ENCODE peak calls at places on chromosome 3, in six cellular contexts. One of them, this sample, is unnamed.
A peak's percentile ranks its signal among the peaks of the same experiment; 100 is the strongest.

GRCh38 chr3:148957586-148957985 is 33.8 kb upstream of the GYG1 start:
- DNase-seq in T1000: no peak
- DNase-seq in OCI-M1: peak; percentile 52
- DNase-seq in stimulated activated naive CD8-positive, alpha-beta T cell treated with anti-CD3 and anti-CD28 coated beads, Interleukin-15, Interleukin-2, amounts not matched to agents 100 U/mL and 50 U/mL, for 24 hours: peak; percentile 10
- DNase-seq in stomach: no peak
- DNase-seq in endothelial cell of umbilical vein: no peak
- DNase-seq in this sample: no peak

GRCh38 chr3:104941785-104942184 is 424.9 kb upstream of the ALCAM start:
- DNase-seq in stomach: no peak
- DNase-seq in OCI-M1: no peak
- DNase-seq in T1000: no peak
- DNase-seq in endothelial cell of umbilical vein: no peak
- DNase-seq in stimulated activated naive CD8-positive, alpha-beta T cell treated with anti-CD3 and anti-CD28 coated beads, Interleukin-15, Interleukin-2, amounts not matched to agents 100 U/mL and 50 U/mL, for 24 hours: no peak
- DNase-seq in this sample: no peak

GRCh38 chr3:116777181-116777840 is 67.7 kb downstream of the TUSC7 start:
- DNase-seq in stomach: no peak
- DNase-seq in T1000: no peak
- DNase-seq in endothelial cell of umbilical vein: no peak
- DNase-seq in stimulated activated naive CD8-positive, alpha-beta T cell treated with anti-CD3 and anti-CD28 coated beads, Interleukin-15, Interleukin-2, amounts not matched to agents 100 U/mL and 50 U/mL, for 24 hours: no peak
- DNase-seq in OCI-M1: no peak
- DNase-seq in this sample: no peak

GRCh38 chr3:10286596-10287295 is 6.0 kb downstream of the GHRL start:
- DNase-seq in OCI-M1: peak; percentile 89
- DNase-seq in T1000: no peak
- DNase-seq in stomach: no peak
- DNase-seq in stimulated activated naive CD8-positive, alpha-beta T cell treated with anti-CD3 and anti-CD28 coated beads, Interleukin-15, Interleukin-2, amounts not matched to agents 100 U/mL and 50 U/mL, for 24 hours: no peak
- DNase-seq in endothelial cell of umbilical vein: peak; percentile 77
- DNase-seq in this sample: peak; percentile 28

GRCh38 chr3:179666436-179667035 is 13.7 kb downstream of the USP13 start:
- DNase-seq in stomach: peak; percentile 38
- DNase-seq in endothelial cell of umbilical vein: peak; percentile 27
- DNase-seq in OCI-M1: no peak
- DNase-seq in stimulated activated naive CD8-positive, alpha-beta T cell treated with anti-CD3 and anti-CD28 coated beads, Interleukin-15, Interleukin-2, amounts not matched to agents 100 U/mL and 50 U/mL, for 24 hours: no peak
- DNase-seq in T1000: no peak
- DNase-seq in this sample: no peak

GRCh38 chr3:185820973-185821758 is 3.7 kb downstream of the IGF2BP2 start:
- DNase-seq in stimulated activated naive CD8-positive, alpha-beta T cell treated with anti-CD3 and anti-CD28 coated beads, Interleukin-15, Interleukin-2, amounts not matched to agents 100 U/mL and 50 U/mL, for 24 hours: no peak
- DNase-seq in OCI-M1: peak; percentile 55
- DNase-seq in endothelial cell of umbilical vein: peak; percentile 82
- DNase-seq in stomach: no peak
- DNase-seq in T1000: no peak
- DNase-seq in this sample: peak; percentile 82

GRCh38 chr3:52707585-52707984 is 1.7 kb downstream of the SPCS1 start:
- DNase-seq in T1000: no peak
- DNase-seq in stimulated activated naive CD8-positive, alpha-beta T cell treated with anti-CD3 and anti-CD28 coated beads, Interleukin-15, Interleukin-2, amounts not matched to agents 100 U/mL and 50 U/mL, for 24 hours: no peak
- DNase-seq in endothelial cell of umbilical vein: no peak
- DNase-seq in OCI-M1: no peak
- DNase-seq in stomach: no peak
- DNase-seq in this sample: no peak

GRCh38 chr3:38131621-38132369 is 5.1 kb downstream of the ACAA1 start:
- DNase-seq in stimulated activated naive CD8-positive, alpha-beta T cell treated with anti-CD3 and anti-CD28 coated beads, Interleukin-15, Interleukin-2, amounts not matched to agents 100 U/mL and 50 U/mL, for 24 hours: peak; percentile 49
- DNase-seq in T1000: no peak
- DNase-seq in stomach: peak; percentile 25
- DNase-seq in OCI-M1: peak; percentile 76
- DNase-seq in endothelial cell of umbilical vein: peak; percentile 51
- DNase-seq in this sample: no peak

GRCh38 chr3:46926039-46926438 is 48.5 kb downstream of the PTH1R start:
- DNase-seq in OCI-M1: no peak
- DNase-seq in stimulated activated naive CD8-positive, alpha-beta T cell treated with anti-CD3 and anti-CD28 coated beads, Interleukin-15, Interleukin-2, amounts not matched to agents 100 U/mL and 50 U/mL, for 24 hours: no peak
- DNase-seq in T1000: no peak
- DNase-seq in endothelial cell of umbilical vein: peak; percentile 52
- DNase-seq in stomach: no peak
- DNase-seq in this sample: no peak

GRCh38 chr3:146469206-146470017 is at the start of gene PLSCR2:
- DNase-seq in T1000: no peak
- DNase-seq in endothelial cell of umbilical vein: peak; percentile 26
- DNase-seq in stimulated activated naive CD8-positive, alpha-beta T cell treated with anti-CD3 and anti-CD28 coated beads, Interleukin-15, Interleukin-2, amounts not matched to agents 100 U/mL and 50 U/mL, for 24 hours: peak; percentile 74
- DNase-seq in OCI-M1: no peak
- DNase-seq in stomach: peak; percentile 84
- DNase-seq in this sample: no peak

GRCh38 chr3:55591893-55592292 is 104.8 kb upstream of the WNT5A start:
- DNase-seq in endothelial cell of umbilical vein: no peak
- DNase-seq in T1000: no peak
- DNase-seq in stimulated activated naive CD8-positive, alpha-beta T cell treated with anti-CD3 and anti-CD28 coated beads, Interleukin-15, Interleukin-2, amounts not matched to agents 100 U/mL and 50 U/mL, for 24 hours: no peak
- DNase-seq in OCI-M1: no peak
- DNase-seq in stomach: no peak
- DNase-seq in this sample: no peak

GRCh38 chr3:123635220-123635619 is 50.4 kb upstream of the HACD2 start:
- DNase-seq in endothelial cell of umbilical vein: no peak
- DNase-seq in T1000: peak; percentile 36
- DNase-seq in OCI-M1: no peak
- DNase-seq in stomach: no peak
- DNase-seq in stimulated activated naive CD8-positive, alpha-beta T cell treated with anti-CD3 and anti-CD28 coated beads, Interleukin-15, Interleukin-2, amounts not matched to agents 100 U/mL and 50 U/mL, for 24 hours: no peak
- DNase-seq in this sample: no peak

GRCh38 chr3:133955892-133956291 is 60.2 kb upstream of the RAB6B start:
- DNase-seq in stomach: no peak
- DNase-seq in stimulated activated naive CD8-positive, alpha-beta T cell treated with anti-CD3 and anti-CD28 coated beads, Interleukin-15, Interleukin-2, amounts not matched to agents 100 U/mL and 50 U/mL, for 24 hours: no peak
- DNase-seq in T1000: no peak
- DNase-seq in OCI-M1: no peak
- DNase-seq in endothelial cell of umbilical vein: no peak
- DNase-seq in this sample: peak; percentile 93

GRCh38 chr3:167941234-167941995 is 154.3 kb downstream of the GOLIM4 start:
- DNase-seq in stomach: no peak
- DNase-seq in T1000: peak; percentile 10
- DNase-seq in stimulated activated naive CD8-positive, alpha-beta T cell treated with anti-CD3 and anti-CD28 coated beads, Interleukin-15, Interleukin-2, amounts not matched to agents 100 U/mL and 50 U/mL, for 24 hours: no peak
- DNase-seq in endothelial cell of umbilical vein: peak; percentile 36
- DNase-seq in OCI-M1: peak; percentile 94
- DNase-seq in this sample: peak; percentile 96

GRCh38 chr3:137061186-137061585 is 103.4 kb downstream of the IL20RB start:
- DNase-seq in stomach: no peak
- DNase-seq in stimulated activated naive CD8-positive, alpha-beta T cell treated with anti-CD3 and anti-CD28 coated beads, Interleukin-15, Interleukin-2, amounts not matched to agents 100 U/mL and 50 U/mL, for 24 hours: no peak
- DNase-seq in OCI-M1: no peak
- DNase-seq in endothelial cell of umbilical vein: peak; percentile 46
- DNase-seq in T1000: no peak
- DNase-seq in this sample: no peak

GRCh38 chr3:42735609-42736008 is 33.0 kb upstream of the HHATL start:
- DNase-seq in endothelial cell of umbilical vein: no peak
- DNase-seq in T1000: no peak
- DNase-seq in stomach: no peak
- DNase-seq in stimulated activated naive CD8-positive, alpha-beta T cell treated with anti-CD3 and anti-CD28 coated beads, Interleukin-15, Interleukin-2, amounts not matched to agents 100 U/mL and 50 U/mL, for 24 hours: no peak
- DNase-seq in OCI-M1: no peak
- DNase-seq in this sample: no peak

GRCh38 chr3:53834429-53835095 is 11.7 kb downstream of the CHDH start:
- DNase-seq in OCI-M1: no peak
- DNase-seq in endothelial cell of umbilical vein: no peak
- DNase-seq in T1000: no peak
- DNase-seq in stimulated activated naive CD8-positive, alpha-beta T cell treated with anti-CD3 and anti-CD28 coated beads, Interleukin-15, Interleukin-2, amounts not matched to agents 100 U/mL and 50 U/mL, for 24 hours: no peak
- DNase-seq in stomach: no peak
- DNase-seq in this sample: no peak

GRCh38 chr3:65343031-65343430 is 655.2 kb upstream of the ADAMTS9 start:
- DNase-seq in OCI-M1: no peak
- DNase-seq in stimulated activated naive CD8-positive, alpha-beta T cell treated with anti-CD3 and anti-CD28 coated beads, Interleukin-15, Interleukin-2, amounts not matched to agents 100 U/mL and 50 U/mL, for 24 hours: no peak
- DNase-seq in endothelial cell of umbilical vein: no peak
- DNase-seq in stomach: no peak
- DNase-seq in T1000: no peak
- DNase-seq in this sample: no peak

GRCh38 chr3:186849392-186849975 is 7.0 kb downstream of the ADIPOQ start:
- DNase-seq in T1000: no peak
- DNase-seq in OCI-M1: peak; percentile 68
- DNase-seq in endothelial cell of umbilical vein: peak; percentile 74
- DNase-seq in stimulated activated naive CD8-positive, alpha-beta T cell treated with anti-CD3 and anti-CD28 coated beads, Interleukin-15, Interleukin-2, amounts not matched to agents 100 U/mL and 50 U/mL, for 24 hours: no peak
- DNase-seq in stomach: no peak
- DNase-seq in this sample: peak; percentile 40

GRCh38 chr3:187318819-187319616 is 27.5 kb upstream of the MASP1 start:
- DNase-seq in T1000: peak; percentile 23
- DNase-seq in stomach: peak; percentile 39
- DNase-seq in stimulated activated naive CD8-positive, alpha-beta T cell treated with anti-CD3 and anti-CD28 coated beads, Interleukin-15, Interleukin-2, amounts not matched to agents 100 U/mL and 50 U/mL, for 24 hours: peak; percentile 23
- DNase-seq in OCI-M1: peak; percentile 66
- DNase-seq in endothelial cell of umbilical vein: peak; percentile 60
- DNase-seq in this sample: peak; percentile 66

GRCh38 chr3:180420016-180420415 is 181.9 kb upstream of the TTC14 start:
- DNase-seq in stomach: no peak
- DNase-seq in endothelial cell of umbilical vein: no peak
- DNase-seq in T1000: no peak
- DNase-seq in stimulated activated naive CD8-positive, alpha-beta T cell treated with anti-CD3 and anti-CD28 coated beads, Interleukin-15, Interleukin-2, amounts not matched to agents 100 U/mL and 50 U/mL, for 24 hours: no peak
- DNase-seq in OCI-M1: no peak
- DNase-seq in this sample: no peak

GRCh38 chr3:73432021-73432722 is 192.6 kb downstream of the PDZRN3 start:
- DNase-seq in OCI-M1: peak; percentile 55
- DNase-seq in endothelial cell of umbilical vein: peak; percentile 42
- DNase-seq in stomach: no peak
- DNase-seq in stimulated activated naive CD8-positive, alpha-beta T cell treated with anti-CD3 and anti-CD28 coated beads, Interleukin-15, Interleukin-2, amounts not matched to agents 100 U/mL and 50 U/mL, for 24 hours: no peak
- DNase-seq in T1000: no peak
- DNase-seq in this sample: no peak

GRCh38 chr3:120355486-120355885 is 6.3 kb upstream of the LRRC58 start:
- DNase-seq in stomach: no peak
- DNase-seq in T1000: no peak
- DNase-seq in stimulated activated naive CD8-positive, alpha-beta T cell treated with anti-CD3 and anti-CD28 coated beads, Interleukin-15, Interleukin-2, amounts not matched to agents 100 U/mL and 50 U/mL, for 24 hours: no peak
- DNase-seq in OCI-M1: no peak
- DNase-seq in endothelial cell of umbilical vein: no peak
- DNase-seq in this sample: no peak

GRCh38 chr3:161266731-161267150 is 45.6 kb downstream of the NMD3 start:
- DNase-seq in stimulated activated naive CD8-positive, alpha-beta T cell treated with anti-CD3 and anti-CD28 coated beads, Interleukin-15, Interleukin-2, amounts not matched to agents 100 U/mL and 50 U/mL, for 24 hours: no peak
- DNase-seq in T1000: peak; percentile 8
- DNase-seq in stomach: no peak
- DNase-seq in OCI-M1: no peak
- DNase-seq in endothelial cell of umbilical vein: peak; percentile 87
- DNase-seq in this sample: peak; percentile 30

GRCh38 chr3:71690222-71690821 is 34.9 kb downstream of the EIF4E3 start:
- DNase-seq in endothelial cell of umbilical vein: no peak
- DNase-seq in stimulated activated naive CD8-positive, alpha-beta T cell treated with anti-CD3 and anti-CD28 coated beads, Interleukin-15, Interleukin-2, amounts not matched to agents 100 U/mL and 50 U/mL, for 24 hours: no peak
- DNase-seq in stomach: no peak
- DNase-seq in OCI-M1: no peak
- DNase-seq in T1000: no peak
- DNase-seq in this sample: no peak

GRCh38 chr3:172522871-172523818 is at the start of gene TNFSF10:
- DNase-seq in OCI-M1: peak; percentile 91
- DNase-seq in T1000: no peak
- DNase-seq in stimulated activated naive CD8-positive, alpha-beta T cell treated with anti-CD3 and anti-CD28 coated beads, Interleukin-15, Interleukin-2, amounts not matched to agents 100 U/mL and 50 U/mL, for 24 hours: peak; percentile 70
- DNase-seq in stomach: peak; percentile 77
- DNase-seq in endothelial cell of umbilical vein: peak; percentile 91
- DNase-seq in this sample: no peak

GRCh38 chr3:63724987-63725386 is 72.5 kb downstream of the SNTN start:
- DNase-seq in T1000: peak; percentile 37
- DNase-seq in OCI-M1: no peak
- DNase-seq in endothelial cell of umbilical vein: no peak
- DNase-seq in stomach: no peak
- DNase-seq in stimulated activated naive CD8-positive, alpha-beta T cell treated with anti-CD3 and anti-CD28 coated beads, Interleukin-15, Interleukin-2, amounts not matched to agents 100 U/mL and 50 U/mL, for 24 hours: no peak
- DNase-seq in this sample: no peak

GRCh38 chr3:129421988-129422745 is 6.3 kb downstream of the EFCAB12 start:
- DNase-seq in T1000: no peak
- DNase-seq in stimulated activated naive CD8-positive, alpha-beta T cell treated with anti-CD3 and anti-CD28 coated beads, Interleukin-15, Interleukin-2, amounts not matched to agents 100 U/mL and 50 U/mL, for 24 hours: no peak
- DNase-seq in OCI-M1: no peak
- DNase-seq in endothelial cell of umbilical vein: peak; percentile 19
- DNase-seq in stomach: no peak
- DNase-seq in this sample: no peak

GRCh38 chr3:53646723-53647122 is 152.3 kb downstream of the CACNA1D start:
- DNase-seq in T1000: no peak
- DNase-seq in stimulated activated naive CD8-positive, alpha-beta T cell treated with anti-CD3 and anti-CD28 coated beads, Interleukin-15, Interleukin-2, amounts not matched to agents 100 U/mL and 50 U/mL, for 24 hours: no peak
- DNase-seq in stomach: no peak
- DNase-seq in OCI-M1: no peak
- DNase-seq in endothelial cell of umbilical vein: no peak
- DNase-seq in this sample: no peak

GRCh38 chr3:110789315-110789714 is 282.3 kb upstream of the NECTIN3 start:
- DNase-seq in endothelial cell of umbilical vein: no peak
- DNase-seq in stimulated activated naive CD8-positive, alpha-beta T cell treated with anti-CD3 and anti-CD28 coated beads, Interleukin-15, Interleukin-2, amounts not matched to agents 100 U/mL and 50 U/mL, for 24 hours: no peak
- DNase-seq in T1000: no peak
- DNase-seq in OCI-M1: no peak
- DNase-seq in stomach: no peak
- DNase-seq in this sample: no peak

GRCh38 chr3:126544596-126545281 is 14.0 kb downstream of the C3orf22 start:
- DNase-seq in OCI-M1: no peak
- DNase-seq in endothelial cell of umbilical vein: no peak
- DNase-seq in T1000: no peak
- DNase-seq in stomach: peak; percentile 21
- DNase-seq in stimulated activated naive CD8-positive, alpha-beta T cell treated with anti-CD3 and anti-CD28 coated beads, Interleukin-15, Interleukin-2, amounts not matched to agents 100 U/mL and 50 U/mL, for 24 hours: no peak
- DNase-seq in this sample: no peak

GRCh38 chr3:136678981-136679380 is 73.2 kb downstream of the STAG1 start:
- DNase-seq in stomach: no peak
- DNase-seq in stimulated activated naive CD8-positive, alpha-beta T cell treated with anti-CD3 and anti-CD28 coated beads, Interleukin-15, Interleukin-2, amounts not matched to agents 100 U/mL and 50 U/mL, for 24 hours: no peak
- DNase-seq in T1000: no peak
- DNase-seq in OCI-M1: no peak
- DNase-seq in endothelial cell of umbilical vein: no peak
- DNase-seq in this sample: no peak

GRCh38 chr3:197088370-197088769 is 58.8 kb upstream of the MELTF start:
- DNase-seq in endothelial cell of umbilical vein: peak; percentile 12
- DNase-seq in stomach: no peak
- DNase-seq in T1000: no peak
- DNase-seq in OCI-M1: peak; percentile 55
- DNase-seq in stimulated activated naive CD8-positive, alpha-beta T cell treated with anti-CD3 and anti-CD28 coated beads, Interleukin-15, Interleukin-2, amounts not matched to agents 100 U/mL and 50 U/mL, for 24 hours: no peak
- DNase-seq in this sample: no peak

GRCh38 chr3:74824366-74824765 is 209.9 kb upstream of the CNTN3 start:
- DNase-seq in endothelial cell of umbilical vein: no peak
- DNase-seq in OCI-M1: no peak
- DNase-seq in T1000: no peak
- DNase-seq in stomach: no peak
- DNase-seq in stimulated activated naive CD8-positive, alpha-beta T cell treated with anti-CD3 and anti-CD28 coated beads, Interleukin-15, Interleukin-2, amounts not matched to agents 100 U/mL and 50 U/mL, for 24 hours: no peak
- DNase-seq in this sample: no peak

This sample was measured in SK-N-MC.